ENCODE peak calls at places on chromosome X, in six cellular contexts. One of them, this sample, is unnamed.

GRCh38 chrX:28586891-28587635 is at the start of gene IL1RAPL1:
- DNase-seq in HT-29: peak
- DNase-seq in NCI-H748 treated with DMSO at 0.1 percent for 48 hours: peak
- DNase-seq in colonic mucosa: no peak
- DNase-seq in stimulated activated CD4-positive, alpha-beta T cell treated with anti-CD3 and anti-CD28 coated beads, Interleukin-2, amount 100 ng/mL, for 48 hours: no peak
- DNase-seq in hypothalamus: no peak
- DNase-seq in this sample: peak

GRCh38 chrX:39760930-39761329 is 336.8 kb downstream of the BCOR start:
- DNase-seq in stimulated activated CD4-positive, alpha-beta T cell treated with anti-CD3 and anti-CD28 coated beads, Interleukin-2, amount 100 ng/mL, for 48 hours: no peak
- DNase-seq in colonic mucosa: no peak
- DNase-seq in HT-29: no peak
- DNase-seq in NCI-H748 treated with DMSO at 0.1 percent for 48 hours: no peak
- DNase-seq in hypothalamus: no peak
- DNase-seq in this sample: no peak

GRCh38 chrX:84046403-84046984 is 141.5 kb downstream of the RPS6KA6 start:
- DNase-seq in hypothalamus: no peak
- DNase-seq in colonic mucosa: no peak
- DNase-seq in HT-29: peak
- DNase-seq in NCI-H748 treated with DMSO at 0.1 percent for 48 hours: peak
- DNase-seq in stimulated activated CD4-positive, alpha-beta T cell treated with anti-CD3 and anti-CD28 coated beads, Interleukin-2, amount 100 ng/mL, for 48 hours: peak
- DNase-seq in this sample: peak

GRCh38 chrX:104565791-104566687 is at the start of gene IL1RAPL2:
- DNase-seq in colonic mucosa: peak
- DNase-seq in stimulated activated CD4-positive, alpha-beta T cell treated with anti-CD3 and anti-CD28 coated beads, Interleukin-2, amount 100 ng/mL, for 48 hours: peak
- DNase-seq in NCI-H748 treated with DMSO at 0.1 percent for 48 hours: no peak
- DNase-seq in hypothalamus: no peak
- DNase-seq in HT-29: peak
- DNase-seq in this sample: no peak

GRCh38 chrX:150635952-150636351 is 57.2 kb upstream of the MTMR1 start:
- DNase-seq in HT-29: no peak
- DNase-seq in colonic mucosa: no peak
- DNase-seq in NCI-H748 treated with DMSO at 0.1 percent for 48 hours: no peak
- DNase-seq in hypothalamus: no peak
- DNase-seq in stimulated activated CD4-positive, alpha-beta T cell treated with anti-CD3 and anti-CD28 coated beads, Interleukin-2, amount 100 ng/mL, for 48 hours: no peak
- DNase-seq in this sample: peak

GRCh38 chrX:136028383-136028984 is 43.2 kb downstream of the SLC9A6 start:
- DNase-seq in hypothalamus: no peak
- DNase-seq in HT-29: peak
- DNase-seq in NCI-H748 treated with DMSO at 0.1 percent for 48 hours: peak
- DNase-seq in stimulated activated CD4-positive, alpha-beta T cell treated with anti-CD3 and anti-CD28 coated beads, Interleukin-2, amount 100 ng/mL, for 48 hours: no peak
- DNase-seq in colonic mucosa: no peak
- DNase-seq in this sample: peak

GRCh38 chrX:133838761-133839676 is 146.4 kb downstream of the GPC3 start:
- DNase-seq in hypothalamus: no peak
- DNase-seq in colonic mucosa: peak
- DNase-seq in NCI-H748 treated with DMSO at 0.1 percent for 48 hours: peak
- DNase-seq in stimulated activated CD4-positive, alpha-beta T cell treated with anti-CD3 and anti-CD28 coated beads, Interleukin-2, amount 100 ng/mL, for 48 hours: peak
- DNase-seq in HT-29: peak
- DNase-seq in this sample: peak

GRCh38 chrX:104270916-104271512 is 16.3 kb upstream of the ESX1 start:
- DNase-seq in hypothalamus: peak
- DNase-seq in colonic mucosa: peak
- DNase-seq in NCI-H748 treated with DMSO at 0.1 percent for 48 hours: peak
- DNase-seq in stimulated activated CD4-positive, alpha-beta T cell treated with anti-CD3 and anti-CD28 coated beads, Interleukin-2, amount 100 ng/mL, for 48 hours: peak
- DNase-seq in HT-29: peak
- DNase-seq in this sample: peak

GRCh38 chrX:17473021-17473420 is 98.0 kb downstream of the NHS start:
- DNase-seq in stimulated activated CD4-positive, alpha-beta T cell treated with anti-CD3 and anti-CD28 coated beads, Interleukin-2, amount 100 ng/mL, for 48 hours: no peak
- DNase-seq in NCI-H748 treated with DMSO at 0.1 percent for 48 hours: no peak
- DNase-seq in colonic mucosa: no peak
- DNase-seq in hypothalamus: no peak
- DNase-seq in HT-29: no peak
- DNase-seq in this sample: no peak

GRCh38 chrX:151814767-151815166 is 80.2 kb downstream of the CNGA2 start:
- DNase-seq in stimulated activated CD4-positive, alpha-beta T cell treated with anti-CD3 and anti-CD28 coated beads, Interleukin-2, amount 100 ng/mL, for 48 hours: no peak
- DNase-seq in hypothalamus: no peak
- DNase-seq in colonic mucosa: no peak
- DNase-seq in HT-29: no peak
- DNase-seq in NCI-H748 treated with DMSO at 0.1 percent for 48 hours: no peak
- DNase-seq in this sample: no peak

GRCh38 chrX:150704030-150704613 is 10.9 kb downstream of the MTMR1 start:
- DNase-seq in colonic mucosa: no peak
- DNase-seq in NCI-H748 treated with DMSO at 0.1 percent for 48 hours: no peak
- DNase-seq in HT-29: no peak
- DNase-seq in hypothalamus: no peak
- DNase-seq in stimulated activated CD4-positive, alpha-beta T cell treated with anti-CD3 and anti-CD28 coated beads, Interleukin-2, amount 100 ng/mL, for 48 hours: no peak
- DNase-seq in this sample: peak

GRCh38 chrX:13078739-13079444 is 34.5 kb upstream of the FAM9C start:
- DNase-seq in stimulated activated CD4-positive, alpha-beta T cell treated with anti-CD3 and anti-CD28 coated beads, Interleukin-2, amount 100 ng/mL, for 48 hours: no peak
- DNase-seq in hypothalamus: no peak
- DNase-seq in HT-29: no peak
- DNase-seq in colonic mucosa: peak
- DNase-seq in NCI-H748 treated with DMSO at 0.1 percent for 48 hours: no peak
- DNase-seq in this sample: peak

GRCh38 chrX:139826065-139827044 is 106.5 kb downstream of the ATP11C start:
- DNase-seq in colonic mucosa: no peak
- DNase-seq in stimulated activated CD4-positive, alpha-beta T cell treated with anti-CD3 and anti-CD28 coated beads, Interleukin-2, amount 100 ng/mL, for 48 hours: no peak
- DNase-seq in NCI-H748 treated with DMSO at 0.1 percent for 48 hours: no peak
- DNase-seq in HT-29: peak
- DNase-seq in hypothalamus: no peak
- DNase-seq in this sample: peak

GRCh38 chrX:136200466-136200865 is 50.7 kb downstream of the MAP7D3 start:
- DNase-seq in HT-29: peak
- DNase-seq in NCI-H748 treated with DMSO at 0.1 percent for 48 hours: no peak
- DNase-seq in hypothalamus: no peak
- DNase-seq in colonic mucosa: no peak
- DNase-seq in stimulated activated CD4-positive, alpha-beta T cell treated with anti-CD3 and anti-CD28 coated beads, Interleukin-2, amount 100 ng/mL, for 48 hours: no peak
- DNase-seq in this sample: peak

GRCh38 chrX:131513159-131513914 is 30.5 kb upstream of the OR13H1 start:
- DNase-seq in HT-29: no peak
- DNase-seq in NCI-H748 treated with DMSO at 0.1 percent for 48 hours: no peak
- DNase-seq in stimulated activated CD4-positive, alpha-beta T cell treated with anti-CD3 and anti-CD28 coated beads, Interleukin-2, amount 100 ng/mL, for 48 hours: no peak
- DNase-seq in colonic mucosa: no peak
- DNase-seq in hypothalamus: no peak
- DNase-seq in this sample: no peak

GRCh38 chrX:6024204-6024603 is 204.5 kb downstream of the NLGN4X start:
- DNase-seq in hypothalamus: no peak
- DNase-seq in stimulated activated CD4-positive, alpha-beta T cell treated with anti-CD3 and anti-CD28 coated beads, Interleukin-2, amount 100 ng/mL, for 48 hours: no peak
- DNase-seq in NCI-H748 treated with DMSO at 0.1 percent for 48 hours: no peak
- DNase-seq in HT-29: no peak
- DNase-seq in colonic mucosa: no peak
- DNase-seq in this sample: no peak

GRCh38 chrX:150225266-150225665 is 137.9 kb upstream of the MAMLD1 start:
- DNase-seq in colonic mucosa: peak
- DNase-seq in hypothalamus: no peak
- DNase-seq in NCI-H748 treated with DMSO at 0.1 percent for 48 hours: no peak
- DNase-seq in stimulated activated CD4-positive, alpha-beta T cell treated with anti-CD3 and anti-CD28 coated beads, Interleukin-2, amount 100 ng/mL, for 48 hours: no peak
- DNase-seq in HT-29: no peak
- DNase-seq in this sample: no peak

GRCh38 chrX:16695079-16695676 is 17.3 kb downstream of the CTPS2 start:
- DNase-seq in stimulated activated CD4-positive, alpha-beta T cell treated with anti-CD3 and anti-CD28 coated beads, Interleukin-2, amount 100 ng/mL, for 48 hours: peak
- DNase-seq in NCI-H748 treated with DMSO at 0.1 percent for 48 hours: peak
- DNase-seq in colonic mucosa: peak
- DNase-seq in HT-29: peak
- DNase-seq in hypothalamus: peak
- DNase-seq in this sample: peak

GRCh38 chrX:10387011-10387410 is 230.2 kb downstream of the CLCN4 start:
- DNase-seq in stimulated activated CD4-positive, alpha-beta T cell treated with anti-CD3 and anti-CD28 coated beads, Interleukin-2, amount 100 ng/mL, for 48 hours: no peak
- DNase-seq in HT-29: no peak
- DNase-seq in colonic mucosa: no peak
- DNase-seq in NCI-H748 treated with DMSO at 0.1 percent for 48 hours: no peak
- DNase-seq in hypothalamus: no peak
- DNase-seq in this sample: no peak

GRCh38 chrX:136742721-136743379 is 37.9 kb downstream of the ARHGEF6 start:
- DNase-seq in HT-29: no peak
- DNase-seq in NCI-H748 treated with DMSO at 0.1 percent for 48 hours: no peak
- DNase-seq in colonic mucosa: no peak
- DNase-seq in hypothalamus: no peak
- DNase-seq in stimulated activated CD4-positive, alpha-beta T cell treated with anti-CD3 and anti-CD28 coated beads, Interleukin-2, amount 100 ng/mL, for 48 hours: no peak
- DNase-seq in this sample: no peak

GRCh38 chrX:121356139-121356849 is 308.9 kb downstream of the GLUD2 start:
- DNase-seq in hypothalamus: no peak
- DNase-seq in stimulated activated CD4-positive, alpha-beta T cell treated with anti-CD3 and anti-CD28 coated beads, Interleukin-2, amount 100 ng/mL, for 48 hours: no peak
- DNase-seq in NCI-H748 treated with DMSO at 0.1 percent for 48 hours: peak
- DNase-seq in HT-29: no peak
- DNase-seq in colonic mucosa: no peak
- DNase-seq in this sample: no peak

GRCh38 chrX:41334866-41335589 is 1.1 kb downstream of the DDX3X start:
- DNase-seq in stimulated activated CD4-positive, alpha-beta T cell treated with anti-CD3 and anti-CD28 coated beads, Interleukin-2, amount 100 ng/mL, for 48 hours: peak
- DNase-seq in colonic mucosa: peak
- DNase-seq in HT-29: peak
- DNase-seq in NCI-H748 treated with DMSO at 0.1 percent for 48 hours: peak
- DNase-seq in hypothalamus: peak
- DNase-seq in this sample: peak

GRCh38 chrX:143634701-143635442 is 1.0 kb downstream of the SLITRK4 start:
- DNase-seq in NCI-H748 treated with DMSO at 0.1 percent for 48 hours: peak
- DNase-seq in stimulated activated CD4-positive, alpha-beta T cell treated with anti-CD3 and anti-CD28 coated beads, Interleukin-2, amount 100 ng/mL, for 48 hours: no peak
- DNase-seq in hypothalamus: peak
- DNase-seq in HT-29: no peak
- DNase-seq in colonic mucosa: no peak
- DNase-seq in this sample: no peak

GRCh38 chrX:19204623-19205022 is 82.4 kb upstream of the ADGRG2 start:
- DNase-seq in stimulated activated CD4-positive, alpha-beta T cell treated with anti-CD3 and anti-CD28 coated beads, Interleukin-2, amount 100 ng/mL, for 48 hours: no peak
- DNase-seq in colonic mucosa: no peak
- DNase-seq in hypothalamus: no peak
- DNase-seq in HT-29: no peak
- DNase-seq in NCI-H748 treated with DMSO at 0.1 percent for 48 hours: no peak
- DNase-seq in this sample: no peak

GRCh38 chrX:13357925-13358324 is 38.1 kb upstream of the ATXN3L start:
- DNase-seq in NCI-H748 treated with DMSO at 0.1 percent for 48 hours: peak
- DNase-seq in colonic mucosa: no peak
- DNase-seq in hypothalamus: no peak
- DNase-seq in stimulated activated CD4-positive, alpha-beta T cell treated with anti-CD3 and anti-CD28 coated beads, Interleukin-2, amount 100 ng/mL, for 48 hours: no peak
- DNase-seq in HT-29: no peak
- DNase-seq in this sample: peak

GRCh38 chrX:102651968-102652744 is 873 bp downstream of the GPRASP1 start:
- DNase-seq in colonic mucosa: peak
- DNase-seq in NCI-H748 treated with DMSO at 0.1 percent for 48 hours: peak
- DNase-seq in HT-29: no peak
- DNase-seq in hypothalamus: peak
- DNase-seq in stimulated activated CD4-positive, alpha-beta T cell treated with anti-CD3 and anti-CD28 coated beads, Interleukin-2, amount 100 ng/mL, for 48 hours: peak
- DNase-seq in this sample: peak

GRCh38 chrX:47502591-47503222 is 19.7 kb upstream of the ZNF41 start:
- DNase-seq in stimulated activated CD4-positive, alpha-beta T cell treated with anti-CD3 and anti-CD28 coated beads, Interleukin-2, amount 100 ng/mL, for 48 hours: no peak
- DNase-seq in NCI-H748 treated with DMSO at 0.1 percent for 48 hours: no peak
- DNase-seq in HT-29: no peak
- DNase-seq in hypothalamus: no peak
- DNase-seq in colonic mucosa: no peak
- DNase-seq in this sample: peak

GRCh38 chrX:46648660-46649059 is 75.1 kb downstream of the CHST7 start:
- DNase-seq in hypothalamus: no peak
- DNase-seq in HT-29: no peak
- DNase-seq in NCI-H748 treated with DMSO at 0.1 percent for 48 hours: no peak
- DNase-seq in colonic mucosa: no peak
- DNase-seq in stimulated activated CD4-positive, alpha-beta T cell treated with anti-CD3 and anti-CD28 coated beads, Interleukin-2, amount 100 ng/mL, for 48 hours: no peak
- DNase-seq in this sample: no peak

GRCh38 chrX:46903458-46904242 is 8.6 kb upstream of the JADE3 start:
- DNase-seq in HT-29: peak
- DNase-seq in NCI-H748 treated with DMSO at 0.1 percent for 48 hours: peak
- DNase-seq in colonic mucosa: peak
- DNase-seq in stimulated activated CD4-positive, alpha-beta T cell treated with anti-CD3 and anti-CD28 coated beads, Interleukin-2, amount 100 ng/mL, for 48 hours: peak
- DNase-seq in hypothalamus: peak
- DNase-seq in this sample: peak

GRCh38 chrX:48493890-48494364 is 14.9 kb upstream of the PORCN start:
- DNase-seq in HT-29: peak
- DNase-seq in NCI-H748 treated with DMSO at 0.1 percent for 48 hours: no peak
- DNase-seq in hypothalamus: peak
- DNase-seq in colonic mucosa: no peak
- DNase-seq in stimulated activated CD4-positive, alpha-beta T cell treated with anti-CD3 and anti-CD28 coated beads, Interleukin-2, amount 100 ng/mL, for 48 hours: no peak
- DNase-seq in this sample: no peak

GRCh38 chrX:21586001-21586400 is 72.1 kb downstream of the KLHL34 start:
- DNase-seq in stimulated activated CD4-positive, alpha-beta T cell treated with anti-CD3 and anti-CD28 coated beads, Interleukin-2, amount 100 ng/mL, for 48 hours: no peak
- DNase-seq in HT-29: no peak
- DNase-seq in hypothalamus: no peak
- DNase-seq in colonic mucosa: no peak
- DNase-seq in NCI-H748 treated with DMSO at 0.1 percent for 48 hours: no peak
- DNase-seq in this sample: no peak

GRCh38 chrX:155645180-155645579 is 32.4 kb upstream of the TMLHE start:
- DNase-seq in NCI-H748 treated with DMSO at 0.1 percent for 48 hours: no peak
- DNase-seq in HT-29: no peak
- DNase-seq in stimulated activated CD4-positive, alpha-beta T cell treated with anti-CD3 and anti-CD28 coated beads, Interleukin-2, amount 100 ng/mL, for 48 hours: no peak
- DNase-seq in hypothalamus: no peak
- DNase-seq in colonic mucosa: no peak
- DNase-seq in this sample: no peak

GRCh38 chrX:106963111-106963510 is 36.9 kb downstream of the MORC4 start:
- DNase-seq in NCI-H748 treated with DMSO at 0.1 percent for 48 hours: no peak
- DNase-seq in colonic mucosa: no peak
- DNase-seq in HT-29: no peak
- DNase-seq in hypothalamus: no peak
- DNase-seq in stimulated activated CD4-positive, alpha-beta T cell treated with anti-CD3 and anti-CD28 coated beads, Interleukin-2, amount 100 ng/mL, for 48 hours: no peak
- DNase-seq in this sample: peak

GRCh38 chrX:68853665-68854251 is 24.9 kb downstream of the EFNB1 start:
- DNase-seq in stimulated activated CD4-positive, alpha-beta T cell treated with anti-CD3 and anti-CD28 coated beads, Interleukin-2, amount 100 ng/mL, for 48 hours: no peak
- DNase-seq in hypothalamus: no peak
- DNase-seq in NCI-H748 treated with DMSO at 0.1 percent for 48 hours: no peak
- DNase-seq in HT-29: no peak
- DNase-seq in colonic mucosa: no peak
- DNase-seq in this sample: no peak

This sample was measured in AG10803.